ENCODE peak calls at places on chromosomes 6 and 20, in eight cellular contexts. B is brain microvascular endothelial cell, A is lower leg skin, W is IMR-90, E is PC-3, F is bronchial epithelial cell, X is adrenal gland, R is nephron progenitor cell. D is an unnamed sample.

GRCh38 chr6:16562498-16562897 is 198.8 kb downstream of the ATXN1 start:
- DNase-seq in E (no peak), W (peak), B (peak), F (no peak), A (no peak), X (no peak), R (no peak), D (no peak)

GRCh38 chr6:132096996-132097395 is 145.8 kb upstream of the CCN2 start:
- DNase-seq in X (no peak), B (no peak), E (no peak), A (no peak), F (no peak), W (no peak), R (no peak), D (no peak)

GRCh38 chr6:71035871-71036270 is 79.0 kb upstream of the B3GAT2 start:
- DNase-seq in B (no peak), X (no peak), A (no peak), E (no peak), W (no peak), R (no peak), F (no peak), D (peak)

GRCh38 chr6:111772274-111772780 is 100.9 kb downstream of the FYN start:
- DNase-seq in B (no peak), A (no peak), X (no peak), R (no peak), F (no peak), W (no peak), E (no peak), D (no peak)

GRCh38 chr6:13229205-13230085 is 98.9 kb downstream of the TBC1D7 start:
- DNase-seq in W (no peak), R (no peak), F (peak), X (no peak), A (peak), E (peak), B (peak), D (no peak)

GRCh38 chr6:75430631-75431345 is 62.8 kb downstream of the FILIP1 start:
- DNase-seq in X (peak), F (no peak), A (no peak), R (no peak), B (peak), E (no peak), W (no peak), D (no peak)

GRCh38 chr20:5945963-5946362 is 4.4 kb downstream of the TRMT6 start:
- DNase-seq in R (no peak), B (peak), F (peak), X (no peak), W (peak), A (no peak), E (peak), D (peak)

GRCh38 chr6:75499640-75500039 is 6.0 kb upstream of the FILIP1 start:
- DNase-seq in B (no peak), R (no peak), E (no peak), W (no peak), X (no peak), F (no peak), A (no peak), D (no peak)

GRCh38 chr20:32672982-32673727 is 586 bp downstream of the C20orf203 start:
- DNase-seq in B (no peak), E (no peak), R (no peak), X (no peak), W (no peak), F (no peak), A (no peak), D (no peak)

GRCh38 chr6:20444786-20445271 is 43.1 kb downstream of the E2F3 start:
- DNase-seq in A (no peak), E (peak), F (peak), B (peak), R (no peak), X (no peak), W (peak), D (no peak)

GRCh38 chr20:31566658-31567379 is 38.3 kb upstream of the ID1 start:
- DNase-seq in A (no peak), W (no peak), E (peak), R (no peak), F (peak), B (no peak), X (no peak), D (no peak)

GRCh38 chr6:107116328-107116892 is 1.1 kb upstream of the BEND3 start:
- DNase-seq in B (peak), X (peak), W (no peak), F (peak), A (peak), E (peak), R (peak), D (no peak)

GRCh38 chr6:22145823-22146379 is 150.9 kb downstream of the PRL start:
- DNase-seq in W (peak), E (no peak), B (peak), A (peak), F (peak), R (peak), X (no peak), D (peak)

GRCh38 chr6:170291271-170292110 is 613 bp upstream of the DLL1 start:
- DNase-seq in X (peak), W (no peak), B (no peak), R (peak), E (peak), A (peak), F (peak), D (no peak)

GRCh38 chr6:15365273-15365687 is 119.4 kb downstream of the JARID2 start:
- DNase-seq in E (peak), B (peak), X (peak), A (peak), R (peak), W (peak), F (peak), D (peak)

GRCh38 chr6:42166444-42167141 is 6.6 kb upstream of the GUCA1A start:
- DNase-seq in B (peak), R (peak), E (peak), F (peak), X (peak), W (peak), A (peak), D (peak)

DNA sequence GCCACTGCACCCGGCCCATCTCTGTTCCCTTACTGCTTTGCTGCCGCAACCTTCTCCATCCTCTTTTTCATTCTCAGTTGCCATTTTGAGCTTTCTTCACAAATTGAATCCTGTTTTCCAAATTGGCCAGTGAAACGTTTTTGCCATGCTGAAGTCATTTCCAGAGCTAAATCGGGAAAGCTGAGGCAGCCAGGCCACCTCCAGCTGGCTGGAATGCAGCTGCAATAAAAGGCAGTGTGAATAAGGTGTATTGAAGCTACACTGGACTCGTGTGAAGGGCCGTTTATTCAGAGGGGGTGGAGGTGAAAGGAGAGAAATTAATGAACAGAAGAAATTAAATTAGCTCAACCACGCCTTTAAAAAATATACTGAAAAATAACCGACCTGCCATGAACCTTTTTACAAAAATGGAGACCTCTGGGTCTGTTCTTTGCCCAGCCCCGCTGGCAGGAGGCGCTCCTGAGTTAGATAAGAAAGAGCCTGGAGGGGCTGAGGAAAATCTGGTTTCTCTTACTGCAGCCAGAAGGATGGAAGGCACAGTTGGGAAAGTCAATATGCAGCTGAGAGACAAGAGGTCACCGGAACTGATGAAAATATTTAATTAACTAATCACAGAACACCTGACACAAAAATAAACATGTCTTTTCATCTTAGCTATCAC is 283.9 kb downstream of the FOXC1 start:
- DNase-seq in E (peak), R (peak), A (no peak), F (no peak), W (no peak), X (no peak), B (no peak), D (no peak)
- TF ChIP-seq CTCF in E (peak), R (peak), A (no peak), F (no peak), W (peak), X (peak), B (peak), D (no peak)

DNA sequence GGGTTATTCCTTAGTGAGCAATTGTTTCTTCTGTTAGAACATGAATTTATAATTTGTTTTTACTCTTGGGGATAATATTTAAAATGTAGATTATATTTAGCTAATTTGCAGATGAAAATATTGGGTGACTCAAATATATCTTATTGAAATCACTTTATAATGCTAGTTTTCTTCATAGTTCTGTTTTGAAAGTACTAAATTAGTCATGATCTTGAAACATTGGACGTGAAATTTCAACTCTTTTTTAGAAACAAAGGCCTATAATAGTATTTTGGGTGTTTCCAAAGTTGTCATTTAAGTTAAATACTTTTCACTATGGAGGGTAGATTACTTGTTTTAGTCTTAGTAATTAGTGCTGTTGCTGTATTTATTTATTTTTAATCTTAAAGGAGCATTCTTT is 250.9 kb downstream of the UTRN start:
- DNase-seq in F (no peak), B (no peak), W (no peak), A (no peak), X (no peak), E (no peak), R (no peak), D (no peak)
- TF ChIP-seq CTCF in F (no peak), B (no peak), W (no peak), A (no peak), X (no peak), E (no peak), R (no peak), D (no peak)

DNA sequence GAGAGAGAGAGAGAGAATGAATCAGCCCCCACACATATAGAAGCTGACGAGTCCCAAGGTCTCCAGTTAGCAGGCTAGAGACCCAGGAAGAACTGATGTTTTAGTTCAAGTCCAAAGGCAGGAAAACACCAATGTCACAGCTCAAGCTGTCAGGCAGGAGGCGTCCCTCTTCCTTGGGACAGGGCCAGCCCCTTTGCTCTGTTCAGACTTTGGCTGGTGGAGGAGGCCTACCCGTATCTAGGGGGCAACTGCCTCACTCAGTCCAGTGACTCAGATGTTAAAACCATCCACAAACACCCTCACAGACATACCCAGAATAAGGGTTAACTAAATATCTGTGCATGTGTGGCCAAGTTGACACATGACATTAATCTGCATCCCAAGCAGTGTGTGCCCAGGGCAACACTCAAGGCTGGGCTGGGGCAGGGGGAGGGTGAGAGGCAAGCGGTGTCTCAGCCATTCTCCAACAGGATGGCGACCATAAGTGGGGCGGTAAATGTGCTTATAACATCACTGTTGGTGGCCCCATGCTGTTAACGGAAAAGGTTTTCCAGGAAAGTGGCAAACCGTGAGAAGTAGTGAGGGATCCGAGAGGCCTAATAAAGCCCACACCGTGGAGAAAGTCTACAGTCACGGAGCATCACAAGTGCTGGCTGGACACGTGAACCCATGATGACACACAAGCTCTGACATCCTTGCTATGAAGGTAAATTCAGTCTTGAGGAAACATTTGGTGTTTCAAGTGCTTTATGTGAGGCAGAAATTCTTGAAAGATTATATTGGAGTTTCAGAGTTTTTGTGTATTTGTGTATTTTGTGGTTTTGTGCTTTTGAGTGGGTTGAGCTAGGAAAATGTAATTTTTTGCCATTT is 28.1 kb downstream of the RAMACL start:
- DNase-seq in W (no peak), X (no peak), B (no peak), F (peak), A (peak), R (no peak), E (peak), D (peak)
- TF ChIP-seq CTCF in W (no peak), X (no peak), B (no peak), F (no peak), A (no peak), R (no peak), E (no peak), D (no peak)

GRCh38 chr20:38473353-38473795 is 731 bp downstream of the RALGAPB start:
- DNase-seq in W (no peak), X (no peak), E (peak), F (no peak), R (no peak), B (no peak), A (no peak), D (peak)
- TF ChIP-seq CTCF in W (no peak), X (no peak), E (peak), F (no peak), R (no peak), B (peak), A (no peak), D (no peak)